ENCODE peak calls at places on chromosomes 5 and 9, in five cellular contexts. One of them, this sample, is unnamed.

GRCh38 chr5:133421394-133421793 is 190.9 kb downstream of the FSTL4 start:
- DNase-seq in IMR-90: no peak
- DNase-seq in H1: peak
- DNase-seq in neuronal stem cell: no peak
- DNase-seq in mesenchymal stem cell: peak
- DNase-seq in this sample: peak

GRCh38 chr9:137164370-137165249 is 5.2 kb downstream of the LRRC26 start:
- DNase-seq in H1: no peak
- DNase-seq in mesenchymal stem cell: no peak
- DNase-seq in IMR-90: no peak
- DNase-seq in neuronal stem cell: no peak
- DNase-seq in this sample: no peak

GRCh38 chr5:40631236-40631635 is 48.5 kb upstream of the PTGER4 start:
- DNase-seq in mesenchymal stem cell: no peak
- DNase-seq in neuronal stem cell: no peak
- DNase-seq in H1: no peak
- DNase-seq in IMR-90: no peak
- DNase-seq in this sample: no peak

GRCh38 chr9:95801797-95802196 is 73.7 kb upstream of the ERCC6L2 start:
- DNase-seq in IMR-90: no peak
- DNase-seq in H1: no peak
- DNase-seq in mesenchymal stem cell: no peak
- DNase-seq in neuronal stem cell: no peak
- DNase-seq in this sample: no peak

GRCh38 chr5:150318613-150319483 is 16.1 kb upstream of the ARSI start:
- DNase-seq in mesenchymal stem cell: peak
- DNase-seq in H1: no peak
- DNase-seq in neuronal stem cell: no peak
- DNase-seq in IMR-90: no peak
- DNase-seq in this sample: peak

GRCh38 chr5:130109152-130109551 is 204.9 kb downstream of the CHSY3 start:
- DNase-seq in neuronal stem cell: peak
- DNase-seq in IMR-90: peak
- DNase-seq in H1: no peak
- DNase-seq in mesenchymal stem cell: peak
- DNase-seq in this sample: peak

GRCh38 chr5:144203750-144204596 is 33.3 kb downstream of the KCTD16 start:
- DNase-seq in neuronal stem cell: peak
- DNase-seq in IMR-90: peak
- DNase-seq in mesenchymal stem cell: peak
- DNase-seq in H1: peak
- DNase-seq in this sample: peak

GRCh38 chr9:96038271-96038670 is 162.8 kb downstream of the ERCC6L2 start:
- DNase-seq in IMR-90: no peak
- DNase-seq in mesenchymal stem cell: no peak
- DNase-seq in H1: no peak
- DNase-seq in neuronal stem cell: no peak
- DNase-seq in this sample: no peak

GRCh38 chr9:112377684-112378344 is 2.1 kb upstream of the HSDL2 start:
- DNase-seq in neuronal stem cell: no peak
- DNase-seq in IMR-90: no peak
- DNase-seq in H1: no peak
- DNase-seq in mesenchymal stem cell: no peak
- DNase-seq in this sample: no peak
- H3K4me3 ChIP-seq in neuronal stem cell: no peak
- H3K4me3 ChIP-seq in IMR-90: no peak
- H3K4me3 ChIP-seq in H1: peak
- H3K4me3 ChIP-seq in mesenchymal stem cell: no peak
- H3K4me3 ChIP-seq in this sample: no peak

DNA sequence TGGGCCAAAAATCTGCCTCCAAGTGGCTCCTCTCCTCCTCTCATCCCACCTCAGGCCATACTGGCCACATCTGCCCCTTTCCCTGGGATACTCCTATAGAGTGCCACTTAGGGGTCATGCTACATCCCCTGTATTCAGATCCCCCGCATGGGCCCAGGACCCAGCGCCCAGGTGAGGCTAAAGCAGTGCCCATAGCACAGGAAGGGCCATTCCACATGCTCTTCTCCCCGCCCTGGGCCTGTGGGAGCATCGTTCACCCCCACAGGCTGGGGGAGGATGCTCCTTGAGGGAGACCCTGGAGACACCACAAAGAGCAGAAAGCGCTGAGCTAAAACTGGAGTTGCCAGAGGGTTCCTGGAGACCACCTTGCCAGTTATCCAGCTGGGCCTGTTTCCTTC is 52.5 kb upstream of the SLC25A51 start:
- DNase-seq in neuronal stem cell: no peak
- DNase-seq in H1: no peak
- DNase-seq in IMR-90: no peak
- DNase-seq in mesenchymal stem cell: no peak
- DNase-seq in this sample: no peak
- H2BK5ac ChIP-seq in neuronal stem cell: no peak
- H2BK5ac ChIP-seq in H1: no peak
- H2BK5ac ChIP-seq in IMR-90: no peak
- H2BK5ac ChIP-seq in mesenchymal stem cell: no peak
- H2BK5ac ChIP-seq in this sample: no peak

GRCh38 chr5:141874262-141874964 is 3.8 kb downstream of the PCDH1 start:
- DNase-seq in neuronal stem cell: no peak
- DNase-seq in IMR-90: no peak
- DNase-seq in H1: no peak
- DNase-seq in mesenchymal stem cell: no peak
- DNase-seq in this sample: no peak

GRCh38 chr5:141873933-141874261 is 4.3 kb downstream of the PCDH1 start:
- DNase-seq in H1: no peak
- DNase-seq in mesenchymal stem cell: no peak
- DNase-seq in neuronal stem cell: no peak
- DNase-seq in IMR-90: no peak
- DNase-seq in this sample: no peak

GRCh38 chr5:141876628-141877477 is 1.4 kb downstream of the PCDH1 start:
- DNase-seq in H1: peak
- DNase-seq in IMR-90: no peak
- DNase-seq in neuronal stem cell: no peak
- DNase-seq in mesenchymal stem cell: peak
- DNase-seq in this sample: peak

GRCh38 chr5:141875795-141876627 is 2.2 kb downstream of the PCDH1 start:
- DNase-seq in neuronal stem cell: no peak
- DNase-seq in IMR-90: no peak
- DNase-seq in H1: peak
- DNase-seq in mesenchymal stem cell: no peak
- DNase-seq in this sample: peak

DNA sequence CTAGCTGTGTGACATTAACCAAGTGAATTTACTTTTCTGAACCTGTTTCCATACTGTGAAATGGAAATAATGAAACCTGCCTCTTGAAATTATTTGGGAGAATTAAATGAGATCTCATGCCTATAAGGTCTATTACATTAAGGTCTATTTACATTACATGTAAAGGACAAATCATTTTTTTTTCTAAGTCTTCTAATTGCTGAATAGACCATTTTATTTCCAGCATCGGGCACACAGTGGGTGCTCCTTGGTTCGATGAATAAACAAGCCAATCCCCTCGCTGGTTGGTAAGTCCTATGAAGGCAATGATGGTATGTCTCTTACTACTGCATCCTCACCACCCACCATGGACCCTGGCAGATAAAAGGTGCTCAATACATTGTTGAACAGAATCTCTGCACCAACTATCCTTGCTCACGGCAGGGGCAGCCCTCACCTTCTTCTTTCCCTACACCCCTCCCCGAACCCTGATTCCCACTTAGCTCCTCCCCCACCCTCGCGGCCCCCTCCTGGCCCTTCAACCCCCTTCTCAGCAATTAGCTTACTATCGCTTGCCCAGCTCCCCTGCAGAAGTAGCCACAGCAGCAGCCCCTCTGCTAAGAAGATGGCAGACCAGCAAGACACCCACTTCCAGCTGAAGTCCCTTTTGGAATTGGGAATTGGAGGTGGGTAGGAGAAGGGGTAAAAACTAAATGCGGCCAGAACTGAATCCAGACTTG is 3.0 kb downstream of the PCDH1 start:
- DNase-seq in IMR-90: no peak
- DNase-seq in neuronal stem cell: no peak
- DNase-seq in mesenchymal stem cell: no peak
- DNase-seq in H1: no peak
- DNase-seq in this sample: no peak
- H3K4me3 ChIP-seq in IMR-90: no peak
- H3K4me3 ChIP-seq in neuronal stem cell: peak
- H3K4me3 ChIP-seq in mesenchymal stem cell: no peak
- H3K4me3 ChIP-seq in H1: peak
- H3K4me3 ChIP-seq in this sample: no peak

GRCh38 chr9:81687521-81688261 is 1.7 kb downstream of the TLE1 start:
- DNase-seq in mesenchymal stem cell: peak
- DNase-seq in neuronal stem cell: peak
- DNase-seq in H1: peak
- DNase-seq in IMR-90: no peak
- DNase-seq in this sample: peak
- H2BK5ac ChIP-seq in mesenchymal stem cell: peak
- H2BK5ac ChIP-seq in neuronal stem cell: peak
- H2BK5ac ChIP-seq in H1: peak
- H2BK5ac ChIP-seq in IMR-90: peak
- H2BK5ac ChIP-seq in this sample: peak

DNA sequence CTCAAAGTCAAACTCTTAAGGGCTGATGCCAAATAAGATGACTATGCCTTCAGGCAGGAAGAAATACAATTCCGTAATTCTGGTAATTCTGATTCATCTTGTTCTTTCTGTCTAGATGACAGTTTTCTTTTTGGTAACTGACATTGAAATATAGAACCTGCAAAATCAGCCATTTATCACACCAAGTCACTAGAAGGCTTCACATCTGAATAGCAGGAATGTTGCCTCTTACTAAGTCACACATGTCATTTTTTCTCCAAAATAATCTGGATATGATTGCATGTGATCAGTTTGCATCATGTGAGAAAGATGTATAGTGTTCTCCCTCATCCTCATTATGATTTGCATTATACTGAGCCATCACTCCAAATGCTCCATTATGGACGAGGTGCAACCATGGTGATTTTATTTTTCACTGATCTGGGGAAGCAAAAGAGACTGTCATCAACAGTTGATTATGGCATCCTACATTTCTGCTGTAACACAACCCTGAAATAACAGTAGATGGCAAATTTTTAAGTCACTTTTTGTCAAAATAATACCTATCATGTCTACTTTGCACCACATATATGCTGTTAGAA is 69.0 kb downstream of the HCN1 start:
- DNase-seq in mesenchymal stem cell: no peak
- DNase-seq in IMR-90: no peak
- DNase-seq in neuronal stem cell: no peak
- DNase-seq in H1: no peak
- DNase-seq in this sample: no peak
- H3K4me3 ChIP-seq in mesenchymal stem cell: no peak
- H3K4me3 ChIP-seq in IMR-90: no peak
- H3K4me3 ChIP-seq in neuronal stem cell: no peak
- H3K4me3 ChIP-seq in H1: no peak
- H3K4me3 ChIP-seq in this sample: no peak

DNA sequence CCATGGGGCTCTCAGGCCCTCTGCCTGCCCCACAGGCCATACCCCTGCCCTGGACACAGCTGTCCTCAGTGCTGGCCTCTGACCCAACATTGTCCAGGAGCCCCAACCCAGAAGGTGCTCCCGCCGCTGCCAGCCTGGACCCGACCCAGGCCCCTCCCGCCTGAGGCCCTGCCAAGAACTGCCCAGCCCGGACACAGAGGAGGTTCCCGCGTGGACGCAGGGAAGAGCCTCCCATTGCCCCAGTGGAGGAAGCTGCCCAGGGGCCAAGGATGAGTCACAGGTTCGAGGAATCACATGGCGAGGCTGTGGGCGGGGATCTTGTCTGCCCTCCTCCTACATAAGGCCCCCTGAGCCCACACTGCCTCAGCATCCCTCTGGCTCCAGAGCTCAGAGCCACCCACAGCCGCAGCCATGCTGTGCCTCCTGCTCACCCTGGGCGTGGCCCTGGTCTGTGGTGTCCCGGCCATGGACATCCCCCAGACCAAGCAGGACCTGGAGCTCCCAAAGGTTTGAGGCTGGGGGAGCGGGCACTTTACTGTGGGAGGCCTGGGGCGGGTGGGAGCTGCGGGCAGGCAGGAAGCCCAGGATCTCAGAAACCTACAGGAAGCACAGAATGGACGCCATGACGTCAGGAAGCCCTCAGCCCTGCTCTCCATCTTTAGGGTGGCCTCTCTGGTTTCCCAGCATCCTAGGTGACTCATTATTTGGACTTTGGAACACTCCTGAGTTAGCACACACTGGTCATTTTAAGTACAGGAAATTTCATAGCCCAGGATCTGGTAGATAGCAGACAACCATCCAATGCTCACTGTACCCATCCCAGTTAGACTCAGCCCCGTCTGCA is at the start of gene PAEP:
- DNase-seq in H1: no peak
- DNase-seq in mesenchymal stem cell: no peak
- DNase-seq in neuronal stem cell: no peak
- DNase-seq in IMR-90: no peak
- DNase-seq in this sample: no peak
- H2BK5ac ChIP-seq in H1: no peak
- H2BK5ac ChIP-seq in mesenchymal stem cell: no peak
- H2BK5ac ChIP-seq in neuronal stem cell: peak
- H2BK5ac ChIP-seq in IMR-90: no peak
- H2BK5ac ChIP-seq in this sample: no peak

DNA sequence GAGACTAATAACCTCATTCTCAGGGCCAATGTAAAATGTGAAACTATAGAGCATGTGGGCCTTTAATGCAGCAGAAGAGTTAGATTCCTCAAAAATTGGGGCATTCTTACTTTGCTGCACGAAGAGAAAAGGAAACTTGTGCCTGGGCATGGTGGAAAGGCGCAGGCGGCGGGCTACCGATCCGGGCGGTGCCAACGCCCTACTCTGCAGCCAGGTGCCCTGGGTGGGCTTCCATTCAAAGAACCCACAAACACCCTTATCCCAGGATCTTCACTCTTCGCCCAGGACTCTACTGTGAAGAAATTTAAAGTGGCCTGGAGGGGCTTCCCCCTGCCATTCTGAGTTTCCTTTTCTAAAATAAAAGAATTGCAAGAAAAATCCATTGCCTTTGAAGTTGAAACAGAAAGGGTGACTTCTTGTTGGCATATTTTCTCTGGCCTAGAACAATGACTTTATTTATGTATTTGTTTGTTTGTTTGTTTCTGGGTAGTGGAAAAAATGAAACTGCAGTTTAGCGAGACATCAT is 124.9 kb downstream of the TMEM161B start:
- DNase-seq in mesenchymal stem cell: no peak
- DNase-seq in neuronal stem cell: peak
- DNase-seq in H1: no peak
- DNase-seq in IMR-90: no peak
- DNase-seq in this sample: peak
- H3K4me3 ChIP-seq in mesenchymal stem cell: no peak
- H3K4me3 ChIP-seq in neuronal stem cell: no peak
- H3K4me3 ChIP-seq in H1: peak
- H3K4me3 ChIP-seq in IMR-90: no peak
- H3K4me3 ChIP-seq in this sample: no peak